ENCODE peak calls at places on chromosomes 5 and 9, in five cellular contexts. P, E, M, T and G are unnamed samples.

GRCh38 chr9:70257991-70258691 is 637 bp upstream of the SMC5 start:
- DNase-seq in P (no peak), E (peak), M (no peak), T (no peak), G (no peak)

GRCh38 chr5:141250576-141250975 is 5.4 kb downstream of the PCDHB15 start:
- DNase-seq in P (no peak), E (no peak), M (no peak), T (no peak), G (no peak)

GRCh38 chr9:114694719-114695269 is 12.8 kb upstream of the TEX48 start:
- DNase-seq in P (no peak), E (no peak), M (no peak), T (no peak), G (no peak)

GRCh38 chr5:78782728-78783127 is 134.2 kb upstream of the LHFPL2 start:
- DNase-seq in P (no peak), E (no peak), M (no peak), T (no peak), G (no peak)

GRCh38 chr9:98235126-98235525 is 20.3 kb downstream of the TBC1D2 start:
- DNase-seq in P (no peak), E (no peak), M (no peak), T (no peak), G (no peak)

GRCh38 chr9:84327184-84327583 is 13.4 kb downstream of the SLC28A3 start:
- DNase-seq in P (no peak), E (no peak), M (no peak), T (no peak), G (no peak)

GRCh38 chr5:39216621-39217020 is 2.7 kb downstream of the FYB1 start:
- DNase-seq in P (no peak), E (no peak), M (no peak), T (no peak), G (no peak)

GRCh38 chr5:174528821-174529544 is 195.4 kb upstream of the MSX2 start:
- DNase-seq in P (no peak), E (no peak), M (no peak), T (no peak), G (no peak)

GRCh38 chr9:73869261-73869660 is 627.9 kb upstream of the RORB start:
- DNase-seq in P (peak), E (peak), M (no peak), T (no peak), G (no peak)

GRCh38 chr9:134301387-134302129 is 24.7 kb upstream of the RXRA start:
- DNase-seq in P (no peak), E (no peak), M (no peak), T (peak), G (no peak)

GRCh38 chr9:136545065-136545965 is 533 bp downstream of the NOTCH1 start:
- DNase-seq in P (peak), E (no peak), M (no peak), T (peak), G (no peak)

GRCh38 chr5:108681079-108681921 is 66.4 kb upstream of the FER start:
- DNase-seq in P (peak), E (peak), M (no peak), T (no peak), G (no peak)

GRCh38 chr9:129580211-129580915 is 40.5 kb downstream of the C9orf50 start:
- DNase-seq in P (peak), E (no peak), M (no peak), T (no peak), G (no peak)

GRCh38 chr9:101727621-101728524 is 10.6 kb downstream of the GRIN3A start:
- DNase-seq in P (peak), E (no peak), M (no peak), T (no peak), G (no peak)

GRCh38 chr9:92482336-92482735 is at the start of gene ASPN:
- DNase-seq in P (no peak), E (peak), M (no peak), T (no peak), G (no peak)

GRCh38 chr5:93186031-93186682 is 394.9 kb downstream of the NR2F1-AS1 start:
- DNase-seq in P (no peak), E (peak), M (no peak), T (no peak), G (no peak)

GRCh38 chr5:30764704-30765103 is 428.8 kb upstream of the CDH6 start:
- DNase-seq in P (no peak), E (peak), M (no peak), T (no peak), G (no peak)

GRCh38 chr9:87793292-87793691 is 67.4 kb downstream of the CTSL start:
- DNase-seq in P (no peak), E (peak), M (no peak), T (no peak), G (no peak)

GRCh38 chr9:92180669-92181181 is 65.5 kb upstream of the SPTLC1 start:
- DNase-seq in P (no peak), E (peak), M (no peak), T (no peak), G (no peak)

GRCh38 chr9:70413427-70413797 is 1.0 kb downstream of the KLF9 start:
- DNase-seq in P (no peak), E (no peak), M (no peak), T (peak), G (no peak)

GRCh38 chr5:135476615-135477493 is 24.7 kb upstream of the TIFAB start:
- DNase-seq in P (no peak), E (no peak), M (no peak), T (no peak), G (no peak)

GRCh38 chr5:40206030-40206429 is 473.7 kb upstream of the PTGER4 start:
- DNase-seq in P (no peak), E (no peak), M (no peak), T (no peak), G (no peak)

GRCh38 chr9:131630206-131630831 is 85.0 kb downstream of the PRRT1B start:
- DNase-seq in P (no peak), E (no peak), M (no peak), T (no peak), G (no peak)

GRCh38 chr9:79955300-79955699 is 383.5 kb downstream of the TLE4 start:
- DNase-seq in P (no peak), E (no peak), M (no peak), T (no peak), G (no peak)